ENCODE peak calls at places on chromosome 19, in ten cellular contexts. R is stomach, K is A549, P is H1, D is sigmoid colon, U is GM12878, Z is tibial nerve, X is K562, N is suprapubic skin, H is upper lobe of left lung. E is an unnamed sample.
A peak's percentile ranks its signal among the peaks of the same experiment; 100 is the strongest.

GRCh38 chr19:47458672-47459071 is 13.0 kb downstream of the SLC8A2 start:
- DNase-seq in R (no peak), K (no peak), P (no peak), D (no peak), U (no peak), Z (no peak), X (no peak), N (no peak), H (no peak), E (no peak)

GRCh38 chr19:2567580-2567979 is 91.7 kb downstream of the GADD45B start:
- DNase-seq in R (no peak), K (no peak), P (no peak), D (peak; percentile 85), U (no peak), Z (peak; percentile 61), X (no peak), N (peak; percentile 81), H (peak; percentile 82), E (peak; percentile 65)

GRCh38 chr19:19079571-19079970 is 15.8 kb downstream of the SLC25A42 start:
- DNase-seq in R (no peak), K (no peak), P (no peak), D (no peak), U (no peak), Z (no peak), X (no peak), N (no peak), H (no peak), E (no peak)

GRCh38 chr19:38037151-38037611 is 130.2 kb downstream of the SIPA1L3 start:
- DNase-seq in R (no peak), K (no peak), P (no peak), D (no peak), U (no peak), Z (no peak), X (no peak), N (no peak), H (no peak), E (no peak)

GRCh38 chr19:43527860-43528622 is 1.0 kb upstream of the ETHE1 start:
- DNase-seq in R (no peak), K (no peak), P (no peak), D (peak; percentile 80), U (no peak), Z (peak; percentile 54), X (peak; percentile 3), N (peak; percentile 80), H (peak; percentile 32), E (peak; percentile 51)

GRCh38 chr19:44367024-44367423 is 10.5 kb upstream of the ZNF112 start:
- DNase-seq in R (no peak), K (peak; percentile 12), P (no peak), D (no peak), U (no peak), Z (no peak), X (peak; percentile 6), N (no peak), H (no peak), E (no peak)

GRCh38 chr19:39405261-39405912 is 1.3 kb upstream of the ZFP36 start:
- DNase-seq in R (no peak), K (peak; percentile 33), P (no peak), D (no peak), U (no peak), Z (no peak), X (no peak), N (no peak), H (no peak), E (no peak)

GRCh38 chr19:38514812-38515633 is 81.5 kb downstream of the RYR1 start:
- DNase-seq in R (peak; percentile 72), K (peak; percentile 83), P (peak; percentile 44), D (peak; percentile 73), U (no peak), Z (peak; percentile 45), X (peak; percentile 86), N (no peak), H (peak; percentile 67), E (peak; percentile 64)

GRCh38 chr19:17944301-17944700 is 11.5 kb downstream of the CCDC124 start:
- DNase-seq in R (no peak), K (no peak), P (no peak), D (peak; percentile 79), U (no peak), Z (no peak), X (no peak), N (no peak), H (no peak), E (no peak)

GRCh38 chr19:47723573-47723923 is 10.3 kb downstream of the EHD2 start:
- DNase-seq in R (peak; percentile 51), K (peak; percentile 92), P (no peak), D (peak; percentile 95), U (no peak), Z (peak; percentile 55), X (no peak), N (no peak), H (peak; percentile 92), E (peak; percentile 59)

GRCh38 chr19:34838753-34839431 is 65.9 kb upstream of the ZNF599 start:
- DNase-seq in R (peak; percentile 25), K (peak; percentile 32), P (peak; percentile 56), D (no peak), U (no peak), Z (no peak), X (no peak), N (no peak), H (no peak), E (peak; percentile 31)

DNA sequence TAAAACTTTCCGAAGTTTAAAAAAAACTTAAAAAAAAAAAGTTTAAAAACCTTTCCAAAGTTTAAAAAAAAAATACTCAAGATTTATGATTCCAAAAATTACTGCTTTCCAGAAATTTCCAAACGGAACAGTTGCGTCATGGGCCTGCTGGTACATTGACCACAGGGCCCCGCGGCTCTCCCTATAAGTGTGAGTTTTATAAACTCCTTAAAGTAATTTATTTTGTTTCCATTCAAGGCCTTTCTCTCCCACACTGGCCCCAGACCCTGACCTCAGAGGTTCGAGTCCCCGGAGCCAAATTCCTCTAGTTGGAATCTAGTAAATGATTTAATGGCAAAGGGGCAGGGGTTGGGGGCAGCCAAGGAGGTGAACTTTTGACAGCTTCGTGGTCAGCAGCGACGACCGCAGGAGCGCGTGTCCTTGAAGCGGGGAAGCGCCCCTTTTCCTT is 97.5 kb downstream of the INSR start:
- DNase-seq in R (no peak), K (no peak), P (no peak), D (peak; percentile 90), U (no peak), Z (peak; percentile 76), X (no peak), N (no peak), H (peak; percentile 26), E (no peak)
- H3K27ac ChIP-seq in R (peak overlapping the region; percentile 92), K (no peak overlapping the region), P (no peak overlapping the region), D (peak overlapping the region; percentile 89), U (peak overlapping the region; percentile 75), Z (peak overlapping the region; percentile 72), X (no peak overlapping the region), N (peak overlapping the region; percentile 89), H (peak overlapping the region; percentile 81), E (peak overlapping the region; percentile 87)

GRCh38 chr19:36214388-36215275 is at the start of the genes ZNF146 and ZNF565:
- DNase-seq in R (peak; percentile 97), K (peak; percentile 100), P (peak; percentile 91), D (peak; percentile 99), U (peak; percentile 96), Z (peak; percentile 96), X (peak; percentile 91), N (peak; percentile 97), H (peak; percentile 98), E (peak; percentile 98)
- TF ChIP-seq CTCF in R (peak; percentile 39), K (no peak), P (no peak), D (peak; percentile 24), U (no peak), Z (peak; percentile 71), X (no peak), N (no peak), H (no peak), E (peak; percentile 21)

DNA sequence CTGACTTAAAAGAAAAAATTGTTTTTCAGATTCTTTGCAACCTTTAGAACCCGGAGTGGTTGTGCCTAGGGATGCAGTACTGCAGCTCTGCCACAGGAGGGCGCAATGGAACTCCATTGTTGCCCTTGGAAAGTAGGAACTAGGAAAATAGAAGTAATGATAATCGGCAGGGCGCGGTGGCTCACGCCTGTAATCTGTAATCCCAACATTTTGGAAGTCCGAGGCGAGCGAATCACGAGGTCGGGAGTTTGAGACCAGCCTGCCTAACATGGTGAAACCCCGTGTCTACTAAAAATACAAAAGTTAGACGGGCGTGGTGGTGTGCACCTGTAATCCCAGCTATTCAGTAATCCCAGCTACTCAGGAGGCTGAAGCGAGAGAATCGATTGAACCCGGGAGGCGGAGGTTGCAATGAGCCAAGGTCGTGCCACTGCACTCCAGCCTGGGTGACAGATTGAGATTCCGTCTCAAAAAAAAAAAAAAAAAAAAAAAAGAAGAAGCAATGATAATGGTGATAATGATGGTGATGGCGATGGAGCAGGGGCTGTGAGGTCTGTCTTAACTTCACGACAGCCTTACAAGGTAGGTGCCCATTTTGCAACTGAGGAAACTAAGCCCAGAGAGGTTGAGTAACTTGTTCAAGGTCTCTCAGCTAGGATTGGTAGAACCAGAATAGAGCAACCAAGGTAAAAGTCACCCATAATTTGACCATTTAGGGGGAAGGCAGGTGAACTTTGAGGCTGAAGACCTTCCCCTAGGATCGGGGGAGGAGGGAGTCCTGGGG is 5.5 kb upstream of the ADAMTS10 start:
- DNase-seq in R (peak; percentile 45), K (peak; percentile 83), P (no peak), D (peak; percentile 77), U (no peak), Z (peak; percentile 63), X (peak; percentile 70), N (peak; percentile 74), H (peak; percentile 75), E (peak; percentile 44)
- TF ChIP-seq EP300 in R (no peak), K (no peak), P (no peak), D (no peak), U (no peak), Z (peak; percentile 16), X (no peak), N (no peak), H (no peak), E (no peak)

GRCh38 chr19:30319876-30320275 is 52.3 kb upstream of the ZNF536 start:
- DNase-seq in R (no peak), K (no peak), P (no peak), D (no peak), U (no peak), Z (no peak), X (no peak), N (no peak), H (no peak), E (no peak)
- H3K27ac ChIP-seq in R (no peak overlapping the region), K (no peak overlapping the region), P (no peak overlapping the region), D (no peak overlapping the region), U (no peak overlapping the region), Z (no peak overlapping the region), X (no peak overlapping the region), N (no peak overlapping the region), H (no peak overlapping the region), E (no peak overlapping the region)

DNA sequence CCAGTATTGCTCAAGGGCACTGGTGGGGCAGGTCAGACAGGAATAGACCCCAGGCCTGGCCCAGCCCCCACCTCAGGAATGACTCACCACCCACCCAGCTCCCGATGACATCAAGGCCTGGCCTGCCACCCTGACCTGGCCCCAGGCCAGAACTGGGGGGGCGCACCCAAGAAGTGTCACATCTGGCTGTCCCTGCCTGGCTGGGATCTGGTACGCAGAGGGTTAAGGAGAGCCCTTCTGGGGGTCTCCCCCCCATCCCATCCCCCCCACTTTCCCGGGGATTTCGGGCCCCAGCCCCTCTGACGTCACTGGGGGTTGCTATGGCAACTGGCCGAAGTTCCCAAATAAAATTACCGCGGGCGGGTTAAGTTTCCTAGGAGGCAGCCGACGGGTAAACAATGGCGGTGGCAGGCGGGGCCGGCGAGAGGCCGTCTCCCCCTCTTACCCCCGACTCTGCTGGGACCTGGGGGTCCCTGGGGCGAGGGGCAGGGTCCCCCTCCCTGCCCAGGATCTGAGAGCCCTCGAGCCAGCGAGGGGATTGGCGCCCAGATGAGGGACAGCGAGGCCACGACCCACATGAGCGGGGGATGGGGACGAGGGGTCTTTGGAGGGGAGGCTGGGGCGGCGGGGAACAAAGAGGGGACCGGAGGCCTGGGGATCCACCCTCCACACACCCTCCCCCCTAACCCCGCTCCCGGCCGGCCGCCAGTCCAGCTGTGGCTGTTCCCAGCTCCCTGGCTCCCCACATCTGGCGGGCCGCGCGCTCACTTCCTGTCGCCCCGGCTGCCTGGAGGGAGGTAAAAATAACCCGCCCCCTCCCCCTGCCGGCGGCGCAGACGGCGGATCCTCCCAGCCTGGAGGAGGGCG is 29.7 kb upstream of the NANOS3 start:
- DNase-seq in R (peak; percentile 90), K (peak; percentile 94), P (no peak), D (peak; percentile 98), U (no peak), Z (peak; percentile 90), X (peak; percentile 81), N (peak; percentile 98), H (peak; percentile 93), E (peak; percentile 93)
- TF ChIP-seq CTCF in R (peak; percentile 37), K (no peak), P (no peak), D (peak; percentile 21), U (peak; percentile 26), Z (peak; percentile 71), X (peak; percentile 40), N (no peak), H (peak; percentile 22), E (peak; percentile 34)

E was measured in transverse colon.